ENCODE peak calls at places on chromosome 10, in nine cellular contexts. One of them, this sample, is unnamed.

GRCh38 chr10:55966131-55966530 is 394.9 kb downstream of the ZWINT start:
- DNase-seq in Daoy: no peak
- DNase-seq in DMS153: no peak
- DNase-seq in KBM-7: no peak
- DNase-seq in SK-N-SH: no peak
- DNase-seq in endothelial cell: no peak
- DNase-seq in aorta: no peak
- DNase-seq in G401: no peak
- DNase-seq in activated CD4-positive, alpha-beta memory T cell treated with anti-CD3 and anti-CD28 coated beads, Interleukin-2, amount 10 ng/mL, durations not matched to agents 7 days and 5 days: no peak
- DNase-seq in this sample: no peak

GRCh38 chr10:91024541-91024940 is 103.7 kb upstream of the ANKRD1 start:
- DNase-seq in activated CD4-positive, alpha-beta memory T cell treated with anti-CD3 and anti-CD28 coated beads, Interleukin-2, amount 10 ng/mL, durations not matched to agents 7 days and 5 days: no peak
- DNase-seq in aorta: no peak
- DNase-seq in endothelial cell: no peak
- DNase-seq in SK-N-SH: no peak
- DNase-seq in DMS153: no peak
- DNase-seq in Daoy: no peak
- DNase-seq in G401: no peak
- DNase-seq in KBM-7: no peak
- DNase-seq in this sample: no peak

GRCh38 chr10:98391578-98391991 is 23.4 kb downstream of the PYROXD2 start:
- DNase-seq in G401: peak; percentile 94
- DNase-seq in Daoy: no peak
- DNase-seq in activated CD4-positive, alpha-beta memory T cell treated with anti-CD3 and anti-CD28 coated beads, Interleukin-2, amount 10 ng/mL, durations not matched to agents 7 days and 5 days: peak; percentile 59
- DNase-seq in SK-N-SH: no peak
- DNase-seq in aorta: peak; percentile 89
- DNase-seq in endothelial cell: no peak
- DNase-seq in DMS153: peak; percentile 60
- DNase-seq in KBM-7: no peak
- DNase-seq in this sample: no peak

GRCh38 chr10:58742141-58742540 is 229.5 kb downstream of the BICC1 start:
- DNase-seq in activated CD4-positive, alpha-beta memory T cell treated with anti-CD3 and anti-CD28 coated beads, Interleukin-2, amount 10 ng/mL, durations not matched to agents 7 days and 5 days: no peak
- DNase-seq in KBM-7: no peak
- DNase-seq in aorta: no peak
- DNase-seq in DMS153: no peak
- DNase-seq in SK-N-SH: no peak
- DNase-seq in endothelial cell: no peak
- DNase-seq in G401: no peak
- DNase-seq in Daoy: no peak
- DNase-seq in this sample: no peak

GRCh38 chr10:46226232-46226631 is 60.6 kb upstream of the ANTXRL start:
- DNase-seq in G401: no peak
- DNase-seq in SK-N-SH: no peak
- DNase-seq in endothelial cell: peak; percentile 1
- DNase-seq in KBM-7: no peak
- DNase-seq in DMS153: no peak
- DNase-seq in Daoy: no peak
- DNase-seq in activated CD4-positive, alpha-beta memory T cell treated with anti-CD3 and anti-CD28 coated beads, Interleukin-2, amount 10 ng/mL, durations not matched to agents 7 days and 5 days: no peak
- DNase-seq in aorta: no peak
- DNase-seq in this sample: no peak

GRCh38 chr10:100697070-100697469 is 48.3 kb upstream of the PAX2 start:
- DNase-seq in SK-N-SH: no peak
- DNase-seq in KBM-7: no peak
- DNase-seq in G401: no peak
- DNase-seq in DMS153: no peak
- DNase-seq in Daoy: peak; percentile 87
- DNase-seq in endothelial cell: no peak
- DNase-seq in activated CD4-positive, alpha-beta memory T cell treated with anti-CD3 and anti-CD28 coated beads, Interleukin-2, amount 10 ng/mL, durations not matched to agents 7 days and 5 days: no peak
- DNase-seq in aorta: no peak
- DNase-seq in this sample: no peak

GRCh38 chr10:103660364-103661197 is 167.1 kb downstream of the NEURL1 start:
- DNase-seq in activated CD4-positive, alpha-beta memory T cell treated with anti-CD3 and anti-CD28 coated beads, Interleukin-2, amount 10 ng/mL, durations not matched to agents 7 days and 5 days: no peak
- DNase-seq in DMS153: no peak
- DNase-seq in G401: peak; percentile 46
- DNase-seq in Daoy: peak; percentile 63
- DNase-seq in aorta: peak; percentile 81
- DNase-seq in endothelial cell: no peak
- DNase-seq in KBM-7: no peak
- DNase-seq in SK-N-SH: no peak
- DNase-seq in this sample: no peak

GRCh38 chr10:94963901-94964300 is 25.4 kb downstream of the CYP2C9 start:
- DNase-seq in G401: peak; percentile 20
- DNase-seq in KBM-7: peak; percentile 55
- DNase-seq in activated CD4-positive, alpha-beta memory T cell treated with anti-CD3 and anti-CD28 coated beads, Interleukin-2, amount 10 ng/mL, durations not matched to agents 7 days and 5 days: no peak
- DNase-seq in SK-N-SH: peak; percentile 7
- DNase-seq in endothelial cell: peak; percentile 12
- DNase-seq in Daoy: peak; percentile 0
- DNase-seq in DMS153: no peak
- DNase-seq in aorta: no peak
- DNase-seq in this sample: peak; percentile 17

GRCh38 chr10:24119919-24120318 is 89.0 kb upstream of the KIAA1217 start:
- DNase-seq in activated CD4-positive, alpha-beta memory T cell treated with anti-CD3 and anti-CD28 coated beads, Interleukin-2, amount 10 ng/mL, durations not matched to agents 7 days and 5 days: no peak
- DNase-seq in G401: no peak
- DNase-seq in aorta: no peak
- DNase-seq in Daoy: no peak
- DNase-seq in endothelial cell: no peak
- DNase-seq in KBM-7: no peak
- DNase-seq in SK-N-SH: peak; percentile 17
- DNase-seq in DMS153: no peak
- DNase-seq in this sample: no peak

GRCh38 chr10:42242135-42242805 is 396.1 kb downstream of the ZNF33B start:
- DNase-seq in aorta: no peak
- DNase-seq in Daoy: no peak
- DNase-seq in SK-N-SH: peak; percentile 24
- DNase-seq in KBM-7: no peak
- DNase-seq in endothelial cell: no peak
- DNase-seq in DMS153: no peak
- DNase-seq in activated CD4-positive, alpha-beta memory T cell treated with anti-CD3 and anti-CD28 coated beads, Interleukin-2, amount 10 ng/mL, durations not matched to agents 7 days and 5 days: no peak
- DNase-seq in G401: no peak
- DNase-seq in this sample: no peak

GRCh38 chr10:113854019-113854756 is at the start of the genes DCLRE1A and NHLRC2:
- DNase-seq in aorta: peak; percentile 92
- DNase-seq in Daoy: peak; percentile 76
- DNase-seq in SK-N-SH: peak; percentile 82
- DNase-seq in KBM-7: peak; percentile 85
- DNase-seq in endothelial cell: peak; percentile 74
- DNase-seq in G401: peak; percentile 85
- DNase-seq in activated CD4-positive, alpha-beta memory T cell treated with anti-CD3 and anti-CD28 coated beads, Interleukin-2, amount 10 ng/mL, durations not matched to agents 7 days and 5 days: peak; percentile 67
- DNase-seq in DMS153: peak; percentile 75
- DNase-seq in this sample: peak; percentile 56